ENCODE peak calls at places on chromosomes 4 and X, in four cellular contexts. J, S, G and D are unnamed samples.

GRCh38 chr4:174764105-174764729 is 64.8 kb downstream of the GLRA3 start:
- DNase-seq in G (peak), S (no peak), J (no peak), D (peak)

GRCh38 chr4:114458728-114459127 is 139.9 kb upstream of the UGT8 start:
- DNase-seq in G (peak), J (no peak), S (no peak), D (no peak)

GRCh38 chrX:69285881-69286545 is 120.8 kb upstream of the PJA1 start:
- DNase-seq in S (no peak), G (peak), J (peak), D (no peak)

GRCh38 chr4:184355857-184356256 is 118.5 kb downstream of the IRF2 start:
- DNase-seq in G (no peak), J (no peak), S (no peak), D (no peak)

GRCh38 chr4:141339386-141339785 is 118.7 kb downstream of the ZNF330 start:
- DNase-seq in S (no peak), G (no peak), J (no peak), D (no peak)

GRCh38 chr4:158513246-158513645 is 8.4 kb upstream of the RXFP1 start:
- DNase-seq in G (no peak), J (no peak), S (no peak), D (no peak)

GRCh38 chrX:15549189-15550012 is 48.8 kb downstream of the BMX start:
- DNase-seq in S (no peak), J (no peak), G (no peak), D (no peak)

GRCh38 chr4:174255790-174256189 is 27.7 kb downstream of the FBXO8 start:
- DNase-seq in G (no peak), S (no peak), J (no peak), D (peak)

GRCh38 chr4:153929651-153930050 is 140.8 kb upstream of the SFRP2 start:
- DNase-seq in G (no peak), S (no peak), J (peak), D (no peak)

GRCh38 chr4:75916091-75916661 is 13.9 kb upstream of the PPEF2 start:
- DNase-seq in S (no peak), G (peak), J (peak), D (peak)

GRCh38 chr4:40247350-40247749 is 50.5 kb downstream of the RHOH start:
- DNase-seq in J (no peak), G (no peak), S (no peak), D (no peak)

GRCh38 chrX:137549846-137550534 is 15.9 kb upstream of the ZIC3 start:
- DNase-seq in S (no peak), G (peak), J (no peak), D (no peak)

GRCh38 chr4:1579834-1580686 is 104.1 kb downstream of the FAM53A start:
- DNase-seq in S (peak), J (peak), G (peak), D (no peak)

GRCh38 chrX:111372065-111372464 is 39.9 kb downstream of the DCX start:
- DNase-seq in J (no peak), S (no peak), G (no peak), D (no peak)

GRCh38 chrX:18549643-18550042 is 122.3 kb downstream of the RS1 start:
- DNase-seq in S (no peak), G (peak), J (no peak), D (no peak)

GRCh38 chrX:119698835-119699234 is 5.9 kb upstream of the SEPTIN6 start:
- DNase-seq in G (peak), S (no peak), J (peak), D (no peak)

GRCh38 chr4:184382189-184382846 is 92.0 kb downstream of the IRF2 start:
- DNase-seq in S (no peak), G (no peak), J (no peak), D (no peak)

GRCh38 chr4:186624951-186625350 is 69.6 kb upstream of the MTNR1A start:
- DNase-seq in J (no peak), S (peak), G (no peak), D (no peak)

GRCh38 chr4:156476359-156476758 is 495.2 kb downstream of the PDGFC start:
- DNase-seq in G (no peak), J (no peak), S (peak), D (peak)

GRCh38 chr4:98474408-98474844 is 184.0 kb downstream of the TSPAN5 start:
- DNase-seq in S (peak), J (no peak), G (no peak), D (no peak)

GRCh38 chrX:1727531-1728027 is 112.7 kb downstream of the ASMT start:
- DNase-seq in G (peak), J (no peak), S (peak), D (no peak)

GRCh38 chrX:133640161-133641015 is 225.1 kb upstream of the GPC4 start:
- DNase-seq in S (no peak), G (peak), J (no peak), D (no peak)

GRCh38 chr4:41410049-41410448 is 127.9 kb upstream of the LIMCH1 start:
- DNase-seq in J (no peak), G (no peak), S (no peak), D (no peak)

GRCh38 chr4:87423313-87424031 is 1.1 kb downstream of the NUDT9 start:
- DNase-seq in J (no peak), S (no peak), G (no peak), D (no peak)

GRCh38 chr4:165991325-165992180 is 118.5 kb downstream of the TLL1 start:
- DNase-seq in S (peak), G (no peak), J (no peak), D (peak)

GRCh38 chrX:40083120-40083978 is 14.4 kb downstream of the BCOR start:
- DNase-seq in J (no peak), S (no peak), G (peak), D (no peak)

GRCh38 chr4:8614365-8615193 is 22.0 kb downstream of the CPZ start:
- DNase-seq in S (no peak), G (no peak), J (no peak), D (no peak)